ENCODE peak calls at places on chromosomes 2 and 18, in ten cellular contexts. R is NCI-H1694 treated with DMSO at 0.1 percent for 48 hours; W is naive B cell; I is transverse colon; D is nucleus accumbens; Q is NCI-H774; P is stimulated activated CD8-positive, alpha-beta memory T cell treated with anti-CD3 and anti-CD28 coated beads, Interleukin-15, amount 100 ng/mL, for 24 hours; B is ascending aorta; X is HS-5; Y is NCI-H2107. Z is an unnamed sample.
A peak's percentile ranks its signal among the peaks of the same experiment; 100 is the strongest.

GRCh38 chr2:240463866-240464481 is 28.5 kb downstream of the GPC1 start:
- DNase-seq in R (no peak), W (no peak), I (no peak), D (no peak), Q (no peak), P (no peak), B (peak; percentile 4), X (no peak), Y (no peak), Z (no peak)

GRCh38 chr2:233419626-233420431 is 65.5 kb downstream of the DGKD start:
- DNase-seq in R (no peak), W (peak; percentile 51), I (no peak), D (no peak), Q (no peak), P (no peak), B (no peak), X (no peak), Y (no peak), Z (peak; percentile 42)

GRCh38 chr2:84958135-84959044 is 12.6 kb upstream of the KCMF1 start:
- DNase-seq in R (no peak), W (no peak), I (peak; percentile 55), D (no peak), Q (peak; percentile 75), P (no peak), B (no peak), X (peak; percentile 90), Y (peak; percentile 19), Z (no peak)

GRCh38 chr18:8994603-8995002 is 107.9 kb upstream of the NDUFV2 start:
- DNase-seq in R (no peak), W (no peak), I (no peak), D (no peak), Q (no peak), P (no peak), B (no peak), X (no peak), Y (no peak), Z (no peak)

GRCh38 chr18:39647627-39648502 is 2082.3 kb upstream of the CELF4 start:
- DNase-seq in R (no peak), W (no peak), I (no peak), D (no peak), Q (peak; percentile 25), P (no peak), B (no peak), X (no peak), Y (peak; percentile 77), Z (no peak)

GRCh38 chr2:170582747-170583463 is 132.2 kb upstream of the SP5 start:
- DNase-seq in R (no peak), W (no peak), I (no peak), D (peak; percentile 30), Q (no peak), P (no peak), B (no peak), X (no peak), Y (no peak), Z (no peak)

GRCh38 chr18:75207298-75208054 is 1.5 kb downstream of the PTGR3 start:
- DNase-seq in R (no peak), W (no peak), I (peak; percentile 47), D (no peak), Q (no peak), P (no peak), B (no peak), X (no peak), Y (no peak), Z (no peak)

GRCh38 chr18:74381621-74382350 is 66.1 kb downstream of the C18orf63 start:
- DNase-seq in R (no peak), W (no peak), I (no peak), D (no peak), Q (no peak), P (no peak), B (no peak), X (no peak), Y (no peak), Z (no peak)

GRCh38 chr2:170493698-170494097 is 221.4 kb upstream of the SP5 start:
- DNase-seq in R (no peak), W (no peak), I (no peak), D (no peak), Q (no peak), P (no peak), B (no peak), X (no peak), Y (no peak), Z (no peak)

GRCh38 chr2:172671506-172671905 is 64.1 kb upstream of the RAPGEF4 start:
- DNase-seq in R (no peak), W (no peak), I (no peak), D (no peak), Q (no peak), P (no peak), B (no peak), X (no peak), Y (no peak), Z (no peak)

Z was measured in T follicular helper cell.